ENCODE peak calls at places on chromosome 20, in four cellular contexts. I, H, C and W are unnamed samples.

GRCh38 chr20:23335521-23335920 is 15.1 kb upstream of the NXT1 start:
- DNase-seq in I (no peak), H (no peak), C (no peak), W (no peak)

GRCh38 chr20:32707691-32708581 is 34.2 kb upstream of the C20orf203 start:
- DNase-seq in I (no peak), H (no peak), C (no peak), W (no peak)

GRCh38 chr20:46572181-46572580 is 21.7 kb upstream of the OCSTAMP start:
- DNase-seq in I (no peak), H (peak; percentile 73), C (no peak), W (no peak)

GRCh38 chr20:23826541-23827018 is at the start of gene CST2:
- DNase-seq in I (no peak), H (no peak), C (no peak), W (no peak)

GRCh38 chr20:2299301-2299700 is 3.5 kb downstream of the TGM3 start:
- DNase-seq in I (no peak), H (no peak), C (no peak), W (peak; percentile 40)

GRCh38 chr20:4667836-4668235 is 53.9 kb upstream of the PRND start:
- DNase-seq in I (no peak), H (no peak), C (no peak), W (no peak)

GRCh38 chr20:46999821-47000465 is 105.3 kb downstream of the EYA2 start:
- DNase-seq in I (no peak), H (no peak), C (no peak), W (no peak)

GRCh38 chr20:22472386-22472785 is 112.0 kb downstream of the FOXA2 start:
- DNase-seq in I (no peak), H (no peak), C (no peak), W (no peak)

DNA sequence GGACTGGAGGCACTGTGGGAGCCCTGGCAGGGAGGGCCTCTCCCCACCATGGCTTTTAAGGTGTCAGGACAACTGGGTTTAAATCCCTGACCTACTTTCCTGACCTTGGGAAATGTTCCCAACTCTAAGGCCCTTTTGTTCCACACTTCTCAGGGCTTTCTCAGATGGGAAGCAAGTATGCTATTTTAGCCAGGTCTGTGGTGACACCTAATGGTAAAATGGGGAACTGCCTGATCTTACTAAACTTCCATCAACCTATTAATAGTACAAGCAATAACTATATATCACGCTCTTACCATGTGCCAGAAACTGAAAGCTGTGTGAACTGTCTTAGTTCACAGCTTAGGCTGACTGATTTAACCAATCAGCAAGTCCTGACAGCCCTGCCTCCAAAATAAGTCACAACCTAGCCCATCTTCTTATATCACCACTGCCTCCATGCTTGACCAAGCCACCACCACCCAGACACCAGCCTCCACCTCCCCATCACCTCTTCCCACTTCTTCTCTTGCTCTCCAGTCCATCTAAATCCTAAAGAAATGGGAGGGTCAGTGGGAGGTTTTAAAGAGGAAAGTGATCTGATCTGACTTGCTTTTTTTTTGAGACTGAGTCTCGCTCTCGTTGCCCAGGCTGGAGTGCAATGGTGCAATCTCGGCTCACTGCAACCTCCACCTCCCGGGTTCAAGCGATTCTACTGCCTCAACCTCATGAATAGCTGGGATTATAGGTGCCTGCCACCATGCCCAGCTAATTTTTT is 6.9 kb upstream of the BLCAP start:
- DNase-seq in I (peak; percentile 79), H (peak; percentile 61), C (peak; percentile 70), W (peak; percentile 85)
- TF ChIP-seq JUND in I (no peak), H (no peak), C (no peak), W (no peak)

DNA sequence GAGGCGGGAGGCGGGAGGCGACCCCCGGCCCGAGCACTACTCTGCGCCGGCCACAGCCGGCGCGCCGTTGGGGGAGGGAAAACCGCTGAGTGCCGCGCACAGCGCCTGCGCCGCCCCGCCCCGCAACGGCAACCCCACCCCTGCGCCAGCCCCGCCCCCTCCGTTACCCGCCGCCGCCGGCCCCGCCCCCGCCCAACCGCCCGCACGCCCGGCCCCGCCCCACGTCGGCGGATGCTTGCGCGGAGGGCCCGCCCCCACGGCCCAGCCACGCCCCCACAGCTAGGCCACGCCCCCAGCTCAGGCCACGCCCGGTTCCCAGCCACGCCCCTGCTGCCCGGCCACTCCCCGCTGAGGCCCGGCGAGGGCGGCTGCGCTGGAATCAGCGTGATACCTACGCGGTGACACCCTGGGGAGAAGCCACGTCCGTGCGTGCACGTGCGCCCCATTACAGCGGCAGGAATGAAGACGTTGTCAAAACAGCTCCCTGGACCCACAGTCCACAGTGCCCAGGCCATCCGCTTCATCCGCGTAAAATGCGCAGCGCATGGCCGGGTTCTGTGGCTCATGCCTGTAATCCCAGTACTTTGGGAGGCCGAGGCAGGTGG is at the start of gene TCFL5:
- DNase-seq in I (peak; percentile 93), H (peak; percentile 99), C (peak; percentile 81), W (peak; percentile 94)
- TF ChIP-seq JUND in I (peak; percentile 66), H (no peak), C (no peak), W (no peak)

GRCh38 chr20:18738055-18738454 is 75.5 kb upstream of the SCP2D1 start:
- DNase-seq in I (peak; percentile 61), H (no peak), C (no peak), W (no peak)
- TF ChIP-seq JUND in I (no peak), H (no peak), C (no peak), W (no peak)

GRCh38 chr20:3315110-3315509 is 76.1 kb upstream of the SLC4A11 start:
- DNase-seq in I (no peak), H (no peak), C (no peak), W (no peak)
- TF ChIP-seq JUND in I (no peak), H (no peak), C (no peak), W (no peak)